ENCODE peak calls at places on chromosomes 4 and X, in four cellular contexts. N, A, T and Z are unnamed samples.
A peak's percentile ranks its signal among the peaks of the same experiment; 100 is the strongest.

GRCh38 chr4:5753366-5753765 is 42.4 kb downstream of the EVC start:
- DNase-seq in N (no peak), A (no peak), T (no peak), Z (no peak)

GRCh38 chr4:150510176-150510875 is 71.6 kb upstream of the MAB21L2 start:
- DNase-seq in N (no peak), A (no peak), T (no peak), Z (no peak)

GRCh38 chr4:153706519-153706918 is 22.4 kb downstream of the TLR2 start:
- DNase-seq in N (no peak), A (no peak), T (no peak), Z (no peak)

GRCh38 chr4:2057382-2058065 is 1.6 kb upstream of the NAT8L start:
- DNase-seq in N (no peak), A (no peak), T (no peak), Z (no peak)

GRCh38 chrX:3962511-3963350 is 249.3 kb upstream of the PRKX start:
- DNase-seq in N (no peak), A (no peak), T (peak; percentile 13), Z (no peak)

GRCh38 chrX:54808605-54809483 is 1.3 kb downstream of the MAGED2 start:
- DNase-seq in N (peak; percentile 89), A (peak; percentile 90), T (peak; percentile 85), Z (peak; percentile 75)

GRCh38 chrX:119604778-119605177 is 1.4 kb downstream of the NKRF start:
- DNase-seq in N (no peak), A (no peak), T (no peak), Z (no peak)

GRCh38 chr4:137502730-137503129 is 29.6 kb downstream of the PCDH18 start:
- DNase-seq in N (no peak), A (no peak), T (no peak), Z (no peak)

GRCh38 chr4:6008092-6008551 is 10.1 kb downstream of the C4orf50 start:
- DNase-seq in N (no peak), A (no peak), T (no peak), Z (no peak)

GRCh38 chrX:132740316-132741123 is 217.9 kb downstream of the HS6ST2 start:
- DNase-seq in N (no peak), A (no peak), T (no peak), Z (no peak)

GRCh38 chr4:160110891-160111290 is 1008.0 kb downstream of the RAPGEF2 start:
- DNase-seq in N (no peak), A (no peak), T (no peak), Z (no peak)

GRCh38 chrX:38985375-38985774 is 184.1 kb downstream of the MID1IP1 start:
- DNase-seq in N (no peak), A (no peak), T (peak; percentile 24), Z (no peak)

GRCh38 chrX:27968891-27969290 is 12.4 kb downstream of the DCAF8L1 start:
- DNase-seq in N (no peak), A (no peak), T (no peak), Z (no peak)

GRCh38 chr4:81648576-81649272 is 177.0 kb upstream of the RASGEF1B start:
- DNase-seq in N (no peak), A (no peak), T (peak; percentile 13), Z (no peak)

GRCh38 chrX:103565752-103566151 is 19.6 kb upstream of the TCEAL4 start:
- DNase-seq in N (no peak), A (no peak), T (no peak), Z (no peak)

GRCh38 chr4:185134176-185134869 is 8.7 kb upstream of the SLC25A4 start:
- DNase-seq in N (no peak), A (no peak), T (peak; percentile 45), Z (no peak)

GRCh38 chrX:9906919-9907318 is 60.2 kb upstream of the CLDN34 start:
- DNase-seq in N (no peak), A (no peak), T (no peak), Z (no peak)

GRCh38 chr4:153438916-153439756 is 27.0 kb upstream of the TMEM131L start:
- DNase-seq in N (no peak), A (no peak), T (peak; percentile 45), Z (no peak)

GRCh38 chr4:107283587-107284559 is 247.8 kb upstream of the DKK2 start:
- DNase-seq in N (no peak), A (no peak), T (no peak), Z (no peak)

GRCh38 chr4:41517747-41518146 is 20.2 kb upstream of the LIMCH1 start:
- DNase-seq in N (no peak), A (no peak), T (no peak), Z (no peak)

GRCh38 chr4:186666252-186666651 is 57.4 kb downstream of the FAT1 start:
- DNase-seq in N (no peak), A (no peak), T (no peak), Z (no peak)

GRCh38 chr4:13298655-13299054 is 185.5 kb downstream of the RAB28 start:
- DNase-seq in N (no peak), A (no peak), T (no peak), Z (no peak)

GRCh38 chrX:2424317-2424716 is 76.5 kb downstream of the DHRSX start:
- DNase-seq in N (no peak), A (no peak), T (no peak), Z (no peak)

GRCh38 chrX:143378851-143379250 is 138.4 kb downstream of the SPANXN3 start:
- DNase-seq in N (no peak), A (no peak), T (no peak), Z (no peak)

GRCh38 chr4:577499-578450 is 1.7 kb upstream of the TMEM271 start:
- DNase-seq in N (no peak), A (no peak), T (no peak), Z (no peak)
- H3K9me3 ChIP-seq in N (no peaks in the 10 kb centered on the region), A (no peaks in the 10 kb centered on the region), T (no peaks in the 10 kb centered on the region), Z (no peaks in the 10 kb centered on the region)

GRCh38 chr4:19999331-19999730 is 252.4 kb upstream of the SLIT2 start:
- DNase-seq in N (no peak), A (no peak), T (no peak), Z (no peak)
- H3K9me3 ChIP-seq in N (no peaks in the 10 kb centered on the region), A (no peaks in the 10 kb centered on the region), T (no peaks in the 10 kb centered on the region), Z (no peaks in the 10 kb centered on the region)

DNA sequence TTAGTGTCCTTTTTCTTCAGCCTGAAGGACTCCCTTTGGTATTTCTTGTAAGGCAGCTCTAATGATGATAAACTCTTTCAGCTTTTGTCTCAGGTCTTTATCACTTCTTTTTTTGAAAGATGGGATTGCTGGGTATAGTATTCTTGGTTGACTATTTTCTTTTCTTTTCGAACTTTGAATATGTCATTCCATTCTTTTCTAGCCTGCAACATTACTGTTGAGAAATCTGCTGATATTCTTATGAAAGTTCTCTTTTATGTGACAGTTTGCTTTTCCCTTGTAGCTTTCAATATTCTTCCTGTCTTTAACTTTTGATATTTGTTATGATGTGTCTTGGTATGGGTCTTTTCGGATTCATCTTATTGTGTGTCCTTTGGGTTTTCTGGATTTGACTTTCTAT is 107.6 kb upstream of the SRD5A3 start:
- DNase-seq in N (no peak), A (no peak), T (no peak), Z (no peak)
- H3K9me3 ChIP-seq in N (peaks cover 21% of the 10 kb centered on the region), A (no peaks in the 10 kb centered on the region), T (peaks cover 4% of the 10 kb centered on the region), Z (peaks cover 8% of the 10 kb centered on the region)

GRCh38 chr4:105471566-105472176 is 2.2 kb downstream of the PPA2 start:
- DNase-seq in N (no peak), A (peak; percentile 86), T (peak; percentile 73), Z (peak; percentile 40)

GRCh38 chr4:105462042-105462421 is 11.8 kb downstream of the PPA2 start:
- DNase-seq in N (no peak), A (no peak), T (no peak), Z (no peak)

GRCh38 chr4:105462610-105463009 is 11.3 kb downstream of the PPA2 start:
- DNase-seq in N (no peak), A (no peak), T (no peak), Z (no peak)

GRCh38 chr4:105461221-105462041 is 12.4 kb downstream of the PPA2 start:
- DNase-seq in N (no peak), A (no peak), T (no peak), Z (no peak)

DNA sequence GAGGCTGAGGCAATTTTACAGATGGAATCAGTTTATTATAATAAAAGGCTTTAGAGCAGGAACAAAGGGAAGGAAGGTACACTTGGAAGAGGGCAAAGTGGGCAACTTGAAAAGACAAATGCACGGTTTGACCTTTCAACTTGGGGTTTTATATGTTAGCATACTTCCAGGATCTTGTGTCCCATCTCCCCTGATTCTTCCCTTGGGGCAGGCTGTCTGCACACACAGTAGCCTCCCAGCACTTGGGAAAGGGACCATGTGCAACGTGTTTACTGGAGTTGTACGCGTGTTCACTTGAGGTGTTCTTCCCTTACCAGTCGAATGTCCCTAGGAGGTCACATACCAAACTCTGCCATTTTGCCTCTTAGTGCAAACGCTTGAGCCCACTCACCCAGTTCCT is 7.3 kb downstream of the PPA2 start:
- DNase-seq in N (no peak), A (no peak), T (no peak), Z (no peak)
- H3K9me3 ChIP-seq in N (no peaks in the 10 kb centered on the region), A (no peaks in the 10 kb centered on the region), T (no peaks in the 10 kb centered on the region), Z (no peaks in the 10 kb centered on the region)

GRCh38 chrX:68571292-68572256 is 72.7 kb downstream of the YIPF6 start:
- DNase-seq in N (no peak), A (no peak), T (no peak), Z (no peak)

GRCh38 chrX:68570598-68570997 is 71.7 kb downstream of the YIPF6 start:
- DNase-seq in N (no peak), A (no peak), T (no peak), Z (no peak)

GRCh38 chrX:68579810-68580209 is 67.7 kb upstream of the STARD8 start:
- DNase-seq in N (no peak), A (no peak), T (no peak), Z (no peak)

DNA sequence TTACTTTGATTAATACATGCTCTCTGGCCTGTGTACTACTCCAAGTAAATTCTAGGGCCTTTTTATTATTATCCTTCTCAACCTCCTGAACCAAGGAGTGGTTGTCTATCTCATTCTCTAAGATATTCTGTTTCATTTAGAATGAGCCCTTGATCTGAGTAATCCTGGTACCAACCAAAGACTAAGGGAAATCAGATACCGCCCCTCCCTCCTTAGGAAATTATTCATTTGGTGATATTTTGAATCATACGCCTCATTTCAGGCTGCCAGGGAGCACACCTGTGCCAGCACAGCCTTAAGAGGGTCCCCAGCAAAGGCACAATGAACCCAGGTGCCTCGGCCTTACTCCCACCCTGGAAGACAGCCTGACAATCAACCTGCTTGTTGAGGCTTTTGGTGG is 73.2 kb upstream of the STARD8 start:
- DNase-seq in N (no peak), A (no peak), T (no peak), Z (no peak)
- H3K9me3 ChIP-seq in N (no peaks in the 10 kb centered on the region), A (no peaks in the 10 kb centered on the region), T (no peaks in the 10 kb centered on the region), Z (no peaks in the 10 kb centered on the region)

DNA sequence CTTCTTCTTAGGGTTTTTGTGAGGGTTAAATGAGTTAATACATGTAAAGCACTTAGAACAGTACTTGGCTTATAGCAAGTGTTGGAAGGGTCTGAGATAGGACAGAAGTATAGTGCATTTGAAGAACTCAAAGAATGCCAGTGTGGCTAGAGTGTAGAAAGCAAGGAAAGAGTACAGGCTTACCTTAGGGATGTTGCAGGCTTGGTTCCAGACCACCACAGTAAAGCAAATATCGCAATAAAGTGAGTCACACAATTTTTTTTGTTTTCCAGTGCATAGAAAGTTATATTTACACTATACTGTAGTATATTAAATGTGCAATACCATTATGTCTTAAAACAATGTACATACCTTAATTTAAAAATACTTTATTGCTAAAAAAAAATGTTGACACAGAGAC is 41.3 kb downstream of the KIF4A start:
- DNase-seq in N (no peak), A (no peak), T (no peak), Z (no peak)
- H3K9me3 ChIP-seq in N (no peaks in the 10 kb centered on the region), A (no peaks in the 10 kb centered on the region), T (no peaks in the 10 kb centered on the region), Z (no peaks in the 10 kb centered on the region)

DNA sequence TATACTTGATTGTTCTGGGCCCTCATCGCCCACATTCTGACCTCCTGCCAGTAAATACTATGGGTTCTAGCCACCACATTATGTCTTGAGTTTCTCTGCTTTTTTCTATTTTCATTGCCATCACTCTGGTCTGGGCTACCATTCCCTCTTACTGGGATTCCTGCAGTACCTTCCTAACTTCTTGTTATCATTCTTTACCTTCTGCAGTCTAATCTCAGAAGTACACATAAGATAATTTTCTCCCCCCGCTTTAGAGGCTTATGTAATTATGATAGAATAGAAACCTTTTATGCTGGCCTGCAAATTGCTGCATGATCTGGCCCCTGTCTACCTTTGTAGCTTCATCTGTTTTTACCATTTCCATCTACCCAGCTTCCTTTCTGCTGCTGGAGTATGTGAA is 19.2 kb downstream of the STIM2 start:
- DNase-seq in N (no peak), A (no peak), T (no peak), Z (no peak)
- H3K9me3 ChIP-seq in N (no peaks in the 10 kb centered on the region), A (no peaks in the 10 kb centered on the region), T (no peaks in the 10 kb centered on the region), Z (no peaks in the 10 kb centered on the region)